ENCODE peak calls at places on chromosomes 12 and 14, in six cellular contexts. I is mesendoderm, Q is IMR-90, Z is H9, M is mesenchymal stem cell, T is H1. P is an unnamed sample.

GRCh38 chr12:43806737-43807072 is 588 bp upstream of the TWF1 start:
- DNase-seq in I (no peak), Q (no peak), Z (no peak), M (no peak), T (no peak), P (no peak)

GRCh38 chr12:3101309-3102022 is 24.3 kb downstream of the TSPAN9 start:
- DNase-seq in I (no peak), Q (peak), Z (peak), M (no peak), T (no peak), P (no peak)

GRCh38 chr14:90512332-90512951 is 115.6 kb downstream of the CALM1 start:
- DNase-seq in I (no peak), Q (no peak), Z (no peak), M (no peak), T (no peak), P (no peak)

GRCh38 chr14:104657114-104657524 is 32.3 kb upstream of the INF2 start:
- DNase-seq in I (no peak), Q (no peak), Z (no peak), M (no peak), T (no peak), P (no peak)

GRCh38 chr12:59808317-59808910 is 212.6 kb downstream of the SLC16A7 start:
- DNase-seq in I (peak), Q (peak), Z (no peak), M (peak), T (no peak), P (peak)

GRCh38 chr12:53060721-53061276 is 10.9 kb downstream of the TNS2 start:
- DNase-seq in I (no peak), Q (no peak), Z (no peak), M (no peak), T (no peak), P (no peak)

GRCh38 chr14:35159742-35160409 is 37.5 kb downstream of the PRORP start:
- DNase-seq in I (no peak), Q (peak), Z (no peak), M (peak), T (no peak), P (no peak)

GRCh38 chr12:89353823-89354629 is 1.7 kb upstream of the DUSP6 start:
- DNase-seq in I (peak), Q (peak), Z (peak), M (peak), T (peak), P (peak)

GRCh38 chr12:73421832-73422231 is 1115.8 kb upstream of the ATXN7L3B start:
- DNase-seq in I (no peak), Q (no peak), Z (no peak), M (peak), T (no peak), P (no peak)

GRCh38 chr12:65318186-65318685 is 39.8 kb downstream of the MSRB3 start:
- DNase-seq in I (no peak), Q (no peak), Z (no peak), M (no peak), T (no peak), P (no peak)

GRCh38 chr14:71629765-71630502 is 302.3 kb upstream of the RGS6 start:
- DNase-seq in I (peak), Q (peak), Z (no peak), M (no peak), T (no peak), P (no peak)

GRCh38 chr14:88044782-88045446 is 40.0 kb downstream of the GPR65 start:
- DNase-seq in I (no peak), Q (no peak), Z (no peak), M (no peak), T (no peak), P (no peak)

GRCh38 chr12:49367381-49368239 is at the start of gene SPATS2:
- DNase-seq in I (peak), Q (no peak), Z (peak), M (peak), T (no peak), P (no peak)

GRCh38 chr14:21072102-21072501 is 2.0 kb downstream of the ARHGEF40 start:
- DNase-seq in I (peak), Q (peak), Z (no peak), M (peak), T (no peak), P (no peak)

GRCh38 chr12:1574863-1575254 is 19.5 kb downstream of the FBXL14 start:
- DNase-seq in I (no peak), Q (no peak), Z (no peak), M (no peak), T (no peak), P (no peak)

GRCh38 chr12:80200414-80200813 is 101.1 kb downstream of the OTOGL start:
- DNase-seq in I (no peak), Q (no peak), Z (no peak), M (no peak), T (no peak), P (no peak)

GRCh38 chr12:91940826-91941225 is 204.8 kb downstream of the BTG1 start:
- DNase-seq in I (no peak), Q (no peak), Z (no peak), M (no peak), T (no peak), P (no peak)

GRCh38 chr12:50633950-50634349 is 129.2 kb downstream of the DIP2B start:
- DNase-seq in I (no peak), Q (peak), Z (no peak), M (peak), T (no peak), P (no peak)

GRCh38 chr12:116241157-116241772 is 36.2 kb downstream of the MED13L start:
- DNase-seq in I (no peak), Q (no peak), Z (no peak), M (no peak), T (no peak), P (no peak)

GRCh38 chr12:123889000-123889399 is 83.6 kb downstream of the CCDC92 start:
- DNase-seq in I (no peak), Q (no peak), Z (no peak), M (no peak), T (no peak), P (no peak)

GRCh38 chr14:105026789-105027563 is 6.1 kb upstream of the CDCA4 start:
- DNase-seq in I (no peak), Q (peak), Z (no peak), M (no peak), T (no peak), P (no peak)

GRCh38 chr12:95336387-95337067 is 118.9 kb downstream of the VEZT start:
- DNase-seq in I (peak), Q (peak), Z (peak), M (peak), T (peak), P (peak)

GRCh38 chr12:51122844-51123243 is 39.4 kb upstream of the CSRNP2 start:
- DNase-seq in I (no peak), Q (no peak), Z (no peak), M (no peak), T (no peak), P (no peak)

GRCh38 chr12:101839324-101840283 is 8.8 kb upstream of the GNPTAB start:
- DNase-seq in I (peak), Q (peak), Z (peak), M (peak), T (no peak), P (peak)

GRCh38 chr12:26378721-26379120 is 183.3 kb downstream of the SSPN start:
- DNase-seq in I (no peak), Q (no peak), Z (no peak), M (no peak), T (no peak), P (no peak)

GRCh38 chr12:9345163-9345562 is 137.0 kb upstream of the PZP start:
- DNase-seq in I (no peak), Q (no peak), Z (no peak), M (no peak), T (no peak), P (no peak)

GRCh38 chr12:89648211-89648930 is 60.3 kb downstream of the ATP2B1 start:
- DNase-seq in I (peak), Q (peak), Z (peak), M (peak), T (peak), P (no peak)

DNA sequence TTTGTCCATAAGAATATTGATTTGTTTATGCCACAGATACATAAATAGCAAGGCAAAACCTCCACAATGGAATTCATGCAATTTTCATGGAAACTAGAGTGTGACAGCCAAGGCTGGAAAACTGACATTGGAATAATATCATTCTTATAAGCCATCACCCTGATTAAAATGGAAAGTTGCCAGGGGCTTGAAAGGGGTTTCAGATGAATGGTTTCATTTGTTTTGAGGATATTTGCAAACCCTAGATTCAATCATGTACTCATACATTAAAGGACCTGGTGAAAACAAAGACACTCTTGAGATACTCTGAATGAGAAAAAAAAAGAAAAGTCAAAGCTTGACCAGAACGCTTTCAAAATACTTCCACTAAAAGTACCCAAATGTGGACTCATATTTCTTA is 205.7 kb downstream of the DIO2 start:
- DNase-seq in I (no peak), Q (no peak), Z (no peak), M (no peak), T (no peak), P (no peak)
- H3K4ac ChIP-seq in I (no peak), Q (no peak), Z (no peak), M (no peak), T (no peak), P (no peak)

GRCh38 chr14:31508140-31508539 is 20.3 kb upstream of the GPR33 start:
- DNase-seq in I (no peak), Q (no peak), Z (peak), M (no peak), T (no peak), P (no peak)
- H2BK15ac ChIP-seq in I (no peak), Q (no peak), Z (no peak), M (no peak), T (no peak), P (no peak)

GRCh38 chr12:27711312-27711682 is 665 bp downstream of the MRPS35 start:
- DNase-seq in I (peak), Q (no peak), Z (no peak), M (no peak), T (no peak), P (no peak)

GRCh38 chr12:27710592-27711311 is at the start of gene MRPS35:
- DNase-seq in I (peak), Q (peak), Z (peak), M (peak), T (peak), P (peak)

GRCh38 chr12:27709932-27710591 is 570 bp upstream of the MRPS35 start:
- DNase-seq in I (no peak), Q (peak), Z (no peak), M (no peak), T (no peak), P (no peak)

GRCh38 chr12:27709212-27709931 is 1.3 kb upstream of the MRPS35 start:
- DNase-seq in I (no peak), Q (no peak), Z (no peak), M (no peak), T (no peak), P (no peak)

GRCh38 chr12:27711957-27712356 is 1.3 kb downstream of the MRPS35 start:
- DNase-seq in I (no peak), Q (no peak), Z (no peak), M (no peak), T (no peak), P (no peak)
- H3K4ac ChIP-seq in I (no peak), Q (no peak), Z (no peak), M (no peak), T (no peak), P (no peak)

GRCh38 chr14:22384167-22384549 is 204.9 kb downstream of the DAD1 start:
- DNase-seq in I (no peak), Q (no peak), Z (no peak), M (no peak), T (no peak), P (no peak)
- H2BK15ac ChIP-seq in I (no peak), Q (no peak), Z (no peak), M (no peak), T (no peak), P (no peak)

GRCh38 chr12:29448157-29448556 is 49.3 kb downstream of the OVCH1 start:
- DNase-seq in I (no peak), Q (no peak), Z (no peak), M (no peak), T (no peak), P (no peak)

GRCh38 chr12:29451886-29452285 is 45.6 kb downstream of the OVCH1 start:
- DNase-seq in I (no peak), Q (no peak), Z (no peak), M (no peak), T (no peak), P (no peak)

GRCh38 chr12:29447285-29447975 is 50.1 kb downstream of the OVCH1 start:
- DNase-seq in I (no peak), Q (no peak), Z (no peak), M (no peak), T (no peak), P (no peak)
- H3K4ac ChIP-seq in I (no peak), Q (no peak), Z (no peak), M (no peak), T (no peak), P (no peak)

P was measured in neuronal stem cell.